ENCODE peak calls at places on chromosome 4, in ten cellular contexts. T is fibroblast of the aortic adventitia, W is esophagus squamous epithelium, B is GM20000, J is PC-9, E is A549, I is GM12878, A is NB4, Q is lung, C is astrocyte of the spinal cord. U is an unnamed sample.

GRCh38 chr4:63563288-63564014 is 845.8 kb downstream of the TECRL start:
- DNase-seq in T (no peak), W (no peak), B (no peak), J (no peak), E (peak), I (no peak), A (peak), Q (no peak), C (no peak), U (no peak)

GRCh38 chr4:130336585-130337217 is 1240.7 kb downstream of the C4orf33 start:
- DNase-seq in T (peak), W (no peak), B (peak), J (no peak), E (peak), I (no peak), A (peak), Q (no peak), C (peak), U (peak)

GRCh38 chr4:173009129-173009823 is 159.3 kb upstream of the GALNT7 start:
- DNase-seq in T (no peak), W (no peak), B (no peak), J (no peak), E (no peak), I (no peak), A (no peak), Q (no peak), C (peak), U (no peak)

GRCh38 chr4:139603576-139604387 is 47.8 kb upstream of the SETD7 start:
- DNase-seq in T (peak), W (no peak), B (peak), J (peak), E (peak), I (peak), A (peak), Q (peak), C (peak), U (peak)

GRCh38 chr4:139921551-139922184 is 232.3 kb downstream of the MAML3 start:
- DNase-seq in T (no peak), W (no peak), B (no peak), J (no peak), E (no peak), I (no peak), A (no peak), Q (peak), C (no peak), U (no peak)

GRCh38 chr4:85700362-85700761 is 225.4 kb downstream of the ARHGAP24 start:
- DNase-seq in T (no peak), W (no peak), B (no peak), J (no peak), E (no peak), I (no peak), A (no peak), Q (no peak), C (no peak), U (no peak)

GRCh38 chr4:123997116-123997515 is 600.5 kb downstream of the SPRY1 start:
- DNase-seq in T (no peak), W (no peak), B (no peak), J (peak), E (no peak), I (no peak), A (no peak), Q (no peak), C (peak), U (no peak)

GRCh38 chr4:71009091-71009490 is 15.6 kb downstream of the DCK start:
- DNase-seq in T (peak), W (no peak), B (no peak), J (no peak), E (no peak), I (no peak), A (no peak), Q (no peak), C (peak), U (peak)

GRCh38 chr4:173494013-173494970 is 35.7 kb downstream of the HAND2 start:
- DNase-seq in T (peak), W (no peak), B (peak), J (no peak), E (peak), I (peak), A (peak), Q (peak), C (peak), U (peak)

GRCh38 chr4:41156574-41156973 is 57.8 kb downstream of the APBB2 start:
- DNase-seq in T (peak), W (no peak), B (no peak), J (no peak), E (peak), I (no peak), A (no peak), Q (no peak), C (peak), U (no peak)

GRCh38 chr4:75555294-75556164 is at the start of gene ODAPH:
- DNase-seq in T (no peak), W (no peak), B (peak), J (peak), E (peak), I (peak), A (no peak), Q (no peak), C (peak), U (no peak)

GRCh38 chr4:16865209-16865896 is 33.1 kb downstream of the LDB2 start:
- DNase-seq in T (no peak), W (no peak), B (no peak), J (no peak), E (no peak), I (no peak), A (no peak), Q (no peak), C (no peak), U (no peak)

GRCh38 chr4:128782076-128782715 is 27.3 kb upstream of the JADE1 start:
- DNase-seq in T (peak), W (no peak), B (peak), J (no peak), E (peak), I (no peak), A (peak), Q (no peak), C (no peak), U (peak)

GRCh38 chr4:88059781-88060180 is 52.3 kb downstream of the PKD2 start:
- DNase-seq in T (no peak), W (no peak), B (no peak), J (no peak), E (no peak), I (no peak), A (no peak), Q (no peak), C (no peak), U (no peak)

GRCh38 chr4:17324431-17324830 is 187.5 kb downstream of the QDPR start:
- DNase-seq in T (peak), W (no peak), B (peak), J (no peak), E (peak), I (no peak), A (peak), Q (no peak), C (peak), U (peak)

GRCh38 chr4:97016186-97016945 is 1126.9 kb downstream of the STPG2 start:
- DNase-seq in T (no peak), W (no peak), B (no peak), J (no peak), E (no peak), I (no peak), A (no peak), Q (no peak), C (no peak), U (no peak)

GRCh38 chr4:126526335-126526734 is 1106.4 kb upstream of the INTU start:
- DNase-seq in T (no peak), W (no peak), B (no peak), J (no peak), E (no peak), I (no peak), A (no peak), Q (no peak), C (no peak), U (no peak)

GRCh38 chr4:23333556-23333945 is 556.3 kb downstream of the PPARGC1A start:
- DNase-seq in T (peak), W (no peak), B (no peak), J (peak), E (no peak), I (no peak), A (no peak), Q (no peak), C (peak), U (no peak)

GRCh38 chr4:167035390-167035789 is 198.9 kb downstream of the SPOCK3 start:
- DNase-seq in T (no peak), W (no peak), B (no peak), J (no peak), E (no peak), I (no peak), A (no peak), Q (no peak), C (no peak), U (no peak)

GRCh38 chr4:145480257-145480656 is 1.4 kb upstream of the SMAD1 start:
- DNase-seq in T (no peak), W (no peak), B (peak), J (peak), E (no peak), I (no peak), A (peak), Q (no peak), C (no peak), U (no peak)

GRCh38 chr4:36138221-36138620 is 106.1 kb downstream of the ARAP2 start:
- DNase-seq in T (no peak), W (no peak), B (no peak), J (no peak), E (no peak), I (no peak), A (no peak), Q (no peak), C (peak), U (no peak)

GRCh38 chr4:149910604-149911367 is 95.1 kb upstream of the IQCM start:
- DNase-seq in T (no peak), W (no peak), B (no peak), J (no peak), E (no peak), I (no peak), A (no peak), Q (no peak), C (no peak), U (no peak)

GRCh38 chr4:47913858-47914218 is 545 bp downstream of the NFXL1 start:
- DNase-seq in T (no peak), W (no peak), B (peak), J (no peak), E (peak), I (no peak), A (peak), Q (peak), C (peak), U (no peak)

GRCh38 chr4:186294160-186294559 is 28.2 kb downstream of the F11 start:
- DNase-seq in T (no peak), W (no peak), B (no peak), J (no peak), E (no peak), I (no peak), A (no peak), Q (no peak), C (no peak), U (no peak)

GRCh38 chr4:186298034-186298647 is 32.2 kb downstream of the F11 start:
- DNase-seq in T (no peak), W (no peak), B (no peak), J (no peak), E (no peak), I (no peak), A (no peak), Q (no peak), C (no peak), U (no peak)

GRCh38 chr4:186299291-186299690 is 33.3 kb downstream of the F11 start:
- DNase-seq in T (no peak), W (no peak), B (no peak), J (no peak), E (no peak), I (no peak), A (no peak), Q (no peak), C (no peak), U (no peak)

GRCh38 chr4:186296481-186296880 is 30.5 kb downstream of the F11 start:
- DNase-seq in T (no peak), W (no peak), B (no peak), J (no peak), E (no peak), I (no peak), A (no peak), Q (no peak), C (no peak), U (no peak)

GRCh38 chr4:186297013-186297645 is 31.1 kb downstream of the F11 start:
- DNase-seq in T (peak), W (no peak), B (peak), J (no peak), E (peak), I (no peak), A (peak), Q (no peak), C (peak), U (peak)
- TF ChIP-seq CTCF in T (peak), W (peak), B (peak), J (peak), E (peak), I (peak), A (peak), Q (peak), C (peak), U (peak)

GRCh38 chr4:6732441-6733357 is 16.7 kb downstream of the BLOC1S4 start:
- DNase-seq in T (peak), W (no peak), B (no peak), J (peak), E (peak), I (no peak), A (peak), Q (peak), C (peak), U (peak)
- TF ChIP-seq CTCF in T (no peak), W (no peak), B (no peak), J (no peak), E (no peak), I (no peak), A (no peak), Q (no peak), C (no peak), U (no peak)

GRCh38 chr4:7157666-7158065 is 34.7 kb upstream of the SORCS2 start:
- DNase-seq in T (no peak), W (no peak), B (no peak), J (no peak), E (no peak), I (no peak), A (no peak), Q (no peak), C (no peak), U (no peak)

GRCh38 chr4:7158081-7158750 is 34.1 kb upstream of the SORCS2 start:
- DNase-seq in T (no peak), W (no peak), B (no peak), J (no peak), E (no peak), I (no peak), A (no peak), Q (no peak), C (no peak), U (no peak)

GRCh38 chr4:7155611-7156071 is 36.7 kb upstream of the SORCS2 start:
- DNase-seq in T (peak), W (no peak), B (no peak), J (no peak), E (no peak), I (no peak), A (no peak), Q (no peak), C (no peak), U (peak)

GRCh38 chr4:7157140-7157488 is 35.2 kb upstream of the SORCS2 start:
- DNase-seq in T (no peak), W (no peak), B (no peak), J (no peak), E (no peak), I (no peak), A (no peak), Q (no peak), C (no peak), U (no peak)

DNA sequence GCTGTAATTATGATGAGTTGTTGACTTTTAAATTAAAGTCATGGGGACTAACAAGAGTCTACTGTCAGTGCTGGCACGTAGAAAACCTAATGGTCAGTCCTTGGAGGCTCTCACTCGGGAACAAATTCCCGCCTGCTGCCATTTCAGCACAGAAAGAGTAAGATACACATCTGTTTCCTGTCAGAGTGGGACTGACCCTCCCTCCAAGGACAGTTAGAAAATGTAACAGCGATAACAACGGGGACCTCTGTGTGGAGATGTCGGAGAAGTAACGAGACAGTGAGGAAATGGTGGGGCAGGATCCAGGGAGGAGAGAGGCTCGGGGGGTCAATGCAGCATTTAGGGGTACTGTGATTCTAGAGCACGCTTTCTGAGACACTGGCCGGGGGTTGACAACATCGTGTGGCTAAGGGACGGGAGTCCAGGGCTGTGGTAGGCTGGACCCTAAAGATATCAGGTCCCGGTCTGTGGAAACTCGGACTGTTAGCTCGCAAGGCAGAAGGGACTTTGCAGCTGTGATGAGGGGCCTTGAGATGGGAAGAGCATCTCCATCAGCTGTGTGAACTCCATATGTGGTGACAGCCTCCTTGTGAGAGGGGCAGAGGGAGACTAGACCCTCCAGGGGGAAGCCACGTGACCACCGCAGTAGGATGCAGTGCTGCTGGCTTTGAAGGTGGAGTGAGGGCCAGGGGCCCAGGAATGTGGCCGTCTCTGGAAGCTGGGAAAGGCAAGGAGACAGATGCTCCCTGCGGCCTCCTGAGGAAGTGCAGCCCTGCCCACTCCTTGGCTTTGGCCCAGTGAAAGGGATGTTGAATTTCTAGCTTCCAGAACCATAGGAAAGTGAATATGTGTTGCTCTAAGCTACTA is 35.8 kb upstream of the SORCS2 start:
- DNase-seq in T (peak), W (no peak), B (no peak), J (no peak), E (peak), I (no peak), A (no peak), Q (no peak), C (no peak), U (peak)
- TF ChIP-seq CTCF in T (peak), W (peak), B (no peak), J (no peak), E (peak), I (peak), A (no peak), Q (no peak), C (peak), U (peak)

GRCh38 chr4:81260443-81261102 is 45.6 kb upstream of the PRKG2 start:
- DNase-seq in T (peak), W (no peak), B (no peak), J (no peak), E (no peak), I (no peak), A (no peak), Q (no peak), C (no peak), U (no peak)
- TF ChIP-seq CTCF in T (peak), W (no peak), B (no peak), J (peak), E (peak), I (peak), A (peak), Q (no peak), C (peak), U (peak)

DNA sequence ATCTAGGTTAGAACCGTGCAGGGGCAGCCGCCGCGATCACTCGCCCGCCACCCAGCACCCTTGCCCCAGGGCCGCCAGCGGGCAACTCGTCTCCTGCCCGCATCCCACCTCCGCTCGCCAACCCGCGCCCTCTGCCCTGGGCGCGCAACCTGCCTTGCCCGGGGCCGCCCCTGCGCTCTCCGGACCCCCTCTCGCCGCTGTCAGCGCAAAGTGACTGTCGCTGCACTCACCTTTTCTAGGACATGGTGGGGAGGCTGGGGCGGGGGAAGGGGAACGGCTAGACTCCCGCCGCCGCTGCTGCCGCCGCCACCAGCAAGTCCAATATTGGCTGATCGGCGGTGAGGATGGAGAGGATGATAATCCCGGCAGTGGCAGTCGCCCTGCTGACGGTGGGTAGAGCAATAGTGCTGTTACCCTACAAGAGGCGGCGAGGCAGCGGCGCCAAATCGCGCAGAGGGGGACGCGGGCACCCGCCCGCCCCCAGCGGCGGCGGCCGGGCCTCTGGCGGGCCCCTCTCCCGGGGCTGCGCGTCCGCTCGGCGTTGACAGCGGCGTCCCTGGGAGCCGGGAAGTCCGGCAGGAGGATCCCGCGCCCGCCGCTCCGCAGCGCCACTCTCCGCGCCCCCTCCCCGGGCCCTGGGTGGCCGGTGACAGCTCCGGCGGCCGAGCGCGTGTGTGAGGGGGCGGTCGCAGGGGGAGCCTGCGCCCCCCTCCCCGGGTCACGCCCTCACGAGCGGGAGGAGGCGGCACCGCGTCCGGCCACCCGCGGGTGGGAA is 2.3 kb upstream of the NR3C2 start:
- DNase-seq in T (no peak), W (no peak), B (peak), J (no peak), E (no peak), I (no peak), A (no peak), Q (no peak), C (no peak), U (no peak)
- TF ChIP-seq CTCF in T (no peak), W (no peak), B (no peak), J (no peak), E (no peak), I (no peak), A (no peak), Q (no peak), C (no peak), U (no peak)

GRCh38 chr4:68077301-68077700 is 52.4 kb downstream of the TMPRSS11F start:
- DNase-seq in T (no peak), W (no peak), B (no peak), J (no peak), E (no peak), I (no peak), A (no peak), Q (no peak), C (no peak), U (no peak)

GRCh38 chr4:68074397-68074796 is 55.3 kb downstream of the TMPRSS11F start:
- DNase-seq in T (no peak), W (no peak), B (no peak), J (peak), E (no peak), I (no peak), A (peak), Q (no peak), C (no peak), U (peak)

GRCh38 chr4:68079918-68080317 is 49.8 kb downstream of the TMPRSS11F start:
- DNase-seq in T (no peak), W (no peak), B (no peak), J (no peak), E (no peak), I (no peak), A (no peak), Q (no peak), C (no peak), U (no peak)

GRCh38 chr4:68077737-68078136 is 51.9 kb downstream of the TMPRSS11F start:
- DNase-seq in T (no peak), W (no peak), B (no peak), J (no peak), E (no peak), I (no peak), A (no peak), Q (no peak), C (no peak), U (no peak)

DNA sequence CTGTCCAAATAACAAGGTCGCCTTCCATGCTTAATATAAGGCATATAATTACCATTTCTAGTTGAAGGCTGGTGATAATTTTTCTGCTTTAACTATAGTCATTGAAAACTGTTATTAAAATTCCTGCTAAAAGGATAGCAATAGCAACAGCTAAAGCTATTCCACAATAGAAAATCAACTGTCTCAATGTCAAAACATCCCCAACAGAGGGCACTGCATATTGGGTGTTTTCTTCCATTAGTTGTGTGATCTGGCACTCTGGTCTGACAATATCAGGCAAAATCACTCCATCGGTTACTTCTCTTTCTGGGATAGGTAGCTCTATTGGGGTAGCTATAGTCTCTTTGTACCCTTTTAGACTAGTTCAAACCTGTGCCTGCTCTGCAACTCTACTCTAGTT is 53.5 kb downstream of the TMPRSS11F start:
- DNase-seq in T (no peak), W (no peak), B (no peak), J (no peak), E (no peak), I (no peak), A (no peak), Q (no peak), C (no peak), U (no peak)
- TF ChIP-seq CTCF in T (no peak), W (no peak), B (no peak), J (no peak), E (no peak), I (no peak), A (no peak), Q (no peak), C (no peak), U (no peak)

GRCh38 chr4:26161030-26161824 is 159.6 kb upstream of the RBPJ start:
- DNase-seq in T (no peak), W (no peak), B (no peak), J (no peak), E (no peak), I (no peak), A (peak), Q (no peak), C (no peak), U (no peak)
- TF ChIP-seq CTCF in T (peak), W (no peak), B (no peak), J (peak), E (no peak), I (peak), A (peak), Q (no peak), C (peak), U (peak)

GRCh38 chr4:7703669-7704068 is 236.0 kb downstream of the AFAP1 start:
- DNase-seq in T (no peak), W (no peak), B (no peak), J (no peak), E (no peak), I (no peak), A (no peak), Q (no peak), C (no peak), U (no peak)
- TF ChIP-seq CTCF in T (no peak), W (no peak), B (no peak), J (no peak), E (no peak), I (no peak), A (no peak), Q (no peak), C (no peak), U (no peak)